ENCODE peak calls at places on chromosome 1, in ten cellular contexts. Z is HCT116, V is adrenal gland, T is cardiac fibroblast, J is GM12865, L is heart right ventricle, U is endodermal cell, M is H1, W is HepG2, K is astrocyte of the spinal cord. X is an unnamed sample.

GRCh38 chr1:55707196-55707595 is 492.0 kb upstream of the USP24 start:
- DNase-seq in Z (no peak), V (no peak), T (no peak), J (no peak), L (no peak), U (no peak), M (no peak), W (no peak), K (no peak), X (no peak)

GRCh38 chr1:2230781-2231666 is 2.9 kb downstream of the SKI start:
- DNase-seq in Z (no peak), V (peak; percentile 43), T (no peak), J (peak; percentile 42), L (no peak), U (peak; percentile 64), M (peak; percentile 53), W (no peak), K (no peak), X (no peak)

GRCh38 chr1:26719205-26719604 is 23.4 kb downstream of the ARID1A start:
- DNase-seq in Z (no peak), V (no peak), T (peak; percentile 43), J (no peak), L (no peak), U (no peak), M (no peak), W (no peak), K (no peak), X (peak; percentile 16)

GRCh38 chr1:85344256-85344694 is 67.8 kb upstream of the BCL10 start:
- DNase-seq in Z (no peak), V (peak; percentile 41), T (peak; percentile 76), J (peak; percentile 13), L (no peak), U (peak; percentile 86), M (no peak), W (peak; percentile 44), K (no peak), X (peak; percentile 75)

GRCh38 chr1:48600182-48600581 is 128.2 kb upstream of the SPATA6 start:
- DNase-seq in Z (no peak), V (no peak), T (no peak), J (no peak), L (no peak), U (no peak), M (no peak), W (no peak), K (no peak), X (no peak)

GRCh38 chr1:77288275-77288674 is 6.5 kb downstream of the AK5 start:
- DNase-seq in Z (no peak), V (no peak), T (peak; percentile 53), J (no peak), L (no peak), U (no peak), M (no peak), W (no peak), K (no peak), X (peak; percentile 72)

GRCh38 chr1:16451868-16452528 is 11.5 kb downstream of the NECAP2 start:
- DNase-seq in Z (no peak), V (no peak), T (no peak), J (peak; percentile 69), L (no peak), U (no peak), M (no peak), W (no peak), K (no peak), X (no peak)

GRCh38 chr1:94496076-94496755 is 45.3 kb downstream of the F3 start:
- DNase-seq in Z (no peak), V (no peak), T (no peak), J (no peak), L (no peak), U (no peak), M (no peak), W (no peak), K (no peak), X (no peak)

GRCh38 chr1:156464825-156465452 is 35.6 kb downstream of the MEF2D start:
- DNase-seq in Z (no peak), V (no peak), T (no peak), J (no peak), L (no peak), U (no peak), M (no peak), W (no peak), K (no peak), X (no peak)

GRCh38 chr1:18578271-18578670 is 52.4 kb upstream of the PAX7 start:
- DNase-seq in Z (no peak), V (no peak), T (no peak), J (no peak), L (no peak), U (no peak), M (no peak), W (no peak), K (no peak), X (no peak)

GRCh38 chr1:44174630-44175029 is 33.2 kb upstream of the KLF18 start:
- DNase-seq in Z (no peak), V (no peak), T (no peak), J (no peak), L (no peak), U (no peak), M (no peak), W (no peak), K (no peak), X (no peak)

GRCh38 chr1:52856026-52856425 is 13.5 kb downstream of the ZYG11A start:
- DNase-seq in Z (no peak), V (no peak), T (no peak), J (no peak), L (no peak), U (no peak), M (no peak), W (no peak), K (no peak), X (no peak)

GRCh38 chr1:228374711-228375577 is 31.7 kb downstream of the TRIM11 start:
- DNase-seq in Z (no peak), V (peak; percentile 98), T (peak; percentile 100), J (no peak), L (peak; percentile 89), U (no peak), M (no peak), W (no peak), K (peak; percentile 68), X (peak; percentile 99)

GRCh38 chr1:22780696-22781095 is 70.1 kb downstream of the EPHB2 start:
- DNase-seq in Z (peak; percentile 64), V (peak; percentile 30), T (no peak), J (peak; percentile 30), L (no peak), U (peak; percentile 95), M (peak; percentile 91), W (no peak), K (no peak), X (peak; percentile 18)

GRCh38 chr1:116394270-116394669 is 21.2 kb downstream of the ATP1A1 start:
- DNase-seq in Z (no peak), V (no peak), T (no peak), J (no peak), L (no peak), U (no peak), M (no peak), W (no peak), K (no peak), X (no peak)

GRCh38 chr1:109827466-109827865 is 63.7 kb upstream of the EPS8L3 start:
- DNase-seq in Z (no peak), V (peak; percentile 58), T (no peak), J (no peak), L (no peak), U (peak; percentile 33), M (no peak), W (no peak), K (no peak), X (no peak)

DNA sequence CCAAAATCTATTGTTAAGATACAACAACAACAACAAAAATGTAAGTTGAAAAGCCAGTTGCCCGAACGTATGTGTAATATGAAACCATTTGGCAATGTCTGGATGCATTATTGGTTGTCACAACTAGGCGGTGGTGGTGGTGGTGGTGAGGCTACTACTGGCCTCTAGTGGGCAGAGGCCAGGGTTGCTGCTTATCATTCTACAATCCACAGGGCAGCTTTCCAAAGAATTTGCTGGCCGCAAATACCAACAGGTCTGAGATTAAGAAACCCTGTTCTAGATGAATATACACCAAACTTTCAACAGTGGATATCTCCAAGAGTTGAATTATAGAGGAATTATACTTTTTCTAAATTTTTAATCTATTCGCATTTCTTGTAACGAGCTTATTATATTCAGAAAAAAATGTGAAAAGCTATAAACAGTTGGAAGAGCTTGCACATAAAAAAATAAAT is 26.8 kb upstream of the ZNF697 start:
- DNase-seq in Z (peak; percentile 68), V (peak; percentile 76), T (peak; percentile 81), J (peak; percentile 76), L (peak; percentile 18), U (no peak), M (no peak), W (peak; percentile 79), K (peak; percentile 22), X (peak; percentile 67)
- TF ChIP-seq CTCF in Z (peak; percentile 71), V (no peak), T (peak; percentile 84), J (peak; percentile 72), L (peak; percentile 18), U (no peak), M (no peak), W (peak; percentile 71), K (no peak), X (no peak)

GRCh38 chr1:245648749-245649517 is 494.1 kb downstream of the KIF26B start:
- DNase-seq in Z (no peak), V (no peak), T (no peak), J (peak; percentile 35), L (no peak), U (peak; percentile 88), M (no peak), W (no peak), K (no peak), X (no peak)
- H3K4me3 ChIP-seq in Z (no peak overlapping the region), V (no peak overlapping the region), T (no peak overlapping the region), J (no peak overlapping the region), L (no peak overlapping the region), U (no peak overlapping the region), M (no peak overlapping the region), W (no peak overlapping the region), K (no peak overlapping the region), X (no peak overlapping the region)

DNA sequence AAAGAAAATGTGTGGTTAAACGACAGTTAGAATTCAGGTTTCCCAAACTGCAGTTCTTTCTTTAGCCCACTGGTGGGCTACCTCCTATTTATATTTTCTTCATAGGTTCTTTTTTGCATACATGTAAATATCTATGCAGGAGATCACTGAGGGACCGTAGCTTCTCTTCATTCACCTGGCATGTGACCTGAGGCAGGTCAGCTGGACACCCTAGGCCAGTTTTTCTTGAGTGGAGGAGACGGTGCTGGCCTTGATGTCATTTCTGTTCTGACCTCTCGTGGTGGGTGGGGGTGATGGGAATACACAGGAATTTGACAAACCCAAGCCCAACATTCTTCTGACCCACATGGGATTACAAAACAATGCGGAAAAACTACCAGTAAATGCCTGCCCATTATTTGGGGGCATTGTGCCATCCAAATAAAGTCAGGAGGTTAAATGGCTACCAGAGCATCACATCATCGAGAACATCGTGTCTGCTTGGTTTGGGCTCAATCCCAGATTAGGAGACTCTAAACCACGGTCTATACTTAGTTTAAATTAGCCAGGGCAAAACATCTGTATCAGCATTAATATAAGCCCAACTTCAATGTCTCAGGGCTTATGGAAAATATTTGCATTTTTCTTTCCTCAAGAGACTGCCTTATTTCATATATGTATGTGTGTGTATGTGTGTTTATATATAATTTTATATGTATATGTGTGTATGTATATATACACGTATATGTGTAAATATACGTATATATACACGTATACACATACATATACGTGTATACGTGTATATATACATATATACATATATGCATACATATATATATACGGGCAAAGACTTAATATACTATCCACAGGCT is 7.4 kb upstream of the IRF2BP2 start:
- DNase-seq in Z (no peak), V (no peak), T (peak; percentile 81), J (no peak), L (no peak), U (no peak), M (no peak), W (no peak), K (peak; percentile 42), X (peak; percentile 52)
- TF ChIP-seq CTCF in Z (no peak), V (no peak), T (peak; percentile 25), J (no peak), L (no peak), U (peak; percentile 66), M (peak; percentile 23), W (no peak), K (peak; percentile 39), X (peak; percentile 36)

GRCh38 chr1:9289090-9289534 is 3.6 kb upstream of the SPSB1 start:
- DNase-seq in Z (peak; percentile 77), V (peak; percentile 65), T (peak; percentile 83), J (peak; percentile 79), L (peak; percentile 67), U (peak; percentile 91), M (peak; percentile 92), W (peak; percentile 59), K (peak; percentile 73), X (peak; percentile 87)
- H3K4me3 ChIP-seq in Z (no peak overlapping the region), V (no peak overlapping the region), T (no peak overlapping the region), J (no peak overlapping the region), L (no peak overlapping the region), U (no peak overlapping the region), M (no peak overlapping the region), W (no peak overlapping the region), K (no peak overlapping the region), X (no peak overlapping the region)